ENCODE peak calls at places on chromosomes 1 and 21, in five cellular contexts. F, T, O, P and H are unnamed samples.

GRCh38 chr1:206545351-206545750 is 38.0 kb downstream of the RASSF5 start:
- DNase-seq in F (no peak), T (no peak), O (no peak), P (no peak), H (no peak)

GRCh38 chr21:39763282-39763970 is 18.4 kb downstream of the IGSF5 start:
- DNase-seq in P (no peak), F (no peak), O (no peak), T (no peak), H (no peak)

GRCh38 chr1:186983327-186983726 is 154.6 kb downstream of the PLA2G4A start:
- DNase-seq in P (no peak), O (peak; percentile 20), T (peak; percentile 23), F (no peak), H (no peak)

GRCh38 chr21:32499249-32500055 is 85.9 kb downstream of the TCP10L start:
- DNase-seq in O (no peak), P (no peak), F (no peak), T (no peak), H (no peak)

GRCh38 chr1:34739613-34740012 is 15.2 kb upstream of the GJB5 start:
- DNase-seq in F (no peak), T (no peak), P (no peak), O (no peak), H (no peak)

GRCh38 chr1:177964336-177964735 is 5.5 kb downstream of the SEC16B start:
- DNase-seq in P (no peak), O (no peak), F (no peak), T (no peak), H (no peak)

GRCh38 chr21:38067086-38067739 is 151.0 kb upstream of the KCNJ6 start:
- DNase-seq in P (no peak), O (no peak), T (peak; percentile 21), F (no peak), H (no peak)

GRCh38 chr1:45673956-45674355 is 12.4 kb downstream of the GPBP1L1 start:
- DNase-seq in O (no peak), P (no peak), T (no peak), F (no peak), H (no peak)

GRCh38 chr1:151311589-151312331 is 15.5 kb downstream of the PI4KB start:
- DNase-seq in T (peak; percentile 84), F (peak; percentile 75), O (peak; percentile 50), P (peak; percentile 95), H (no peak)

GRCh38 chr1:210558302-210558701 is 229.6 kb downstream of the HHAT start:
- DNase-seq in F (no peak), O (peak; percentile 64), P (peak; percentile 29), T (no peak), H (no peak)

GRCh38 chr21:41956926-41957729 is 3.3 kb upstream of the C2CD2 start:
- DNase-seq in O (no peak), P (peak; percentile 75), F (no peak), T (no peak), H (no peak)

GRCh38 chr1:191870490-191870889 is 287.8 kb upstream of the RGS18 start:
- DNase-seq in P (no peak), T (no peak), O (no peak), F (no peak), H (no peak)

GRCh38 chr1:200558866-200559459 is 61.6 kb downstream of the KIF14 start:
- DNase-seq in F (no peak), T (no peak), P (peak; percentile 28), O (no peak), H (peak; percentile 39)

GRCh38 chr1:9289724-9290493 is 2.8 kb upstream of the SPSB1 start:
- DNase-seq in T (peak; percentile 79), F (no peak), P (no peak), O (peak; percentile 52), H (no peak)

GRCh38 chr1:26529655-26530539 is at the start of gene RPS6KA1:
- DNase-seq in T (peak; percentile 47), P (peak; percentile 97), O (peak; percentile 68), F (peak; percentile 53), H (peak; percentile 95)
- TF ChIP-seq CTCF in T (no peak), P (no peak), O (no peak), F (no peak), H (no peak)

GRCh38 chr21:31268090-31268489 is 76.0 kb downstream of the TIAM1 start:
- DNase-seq in F (no peak), O (no peak), P (no peak), T (no peak), H (no peak)
- TF ChIP-seq CTCF in F (no peak), O (no peak), P (no peak), T (no peak), H (no peak)

DNA sequence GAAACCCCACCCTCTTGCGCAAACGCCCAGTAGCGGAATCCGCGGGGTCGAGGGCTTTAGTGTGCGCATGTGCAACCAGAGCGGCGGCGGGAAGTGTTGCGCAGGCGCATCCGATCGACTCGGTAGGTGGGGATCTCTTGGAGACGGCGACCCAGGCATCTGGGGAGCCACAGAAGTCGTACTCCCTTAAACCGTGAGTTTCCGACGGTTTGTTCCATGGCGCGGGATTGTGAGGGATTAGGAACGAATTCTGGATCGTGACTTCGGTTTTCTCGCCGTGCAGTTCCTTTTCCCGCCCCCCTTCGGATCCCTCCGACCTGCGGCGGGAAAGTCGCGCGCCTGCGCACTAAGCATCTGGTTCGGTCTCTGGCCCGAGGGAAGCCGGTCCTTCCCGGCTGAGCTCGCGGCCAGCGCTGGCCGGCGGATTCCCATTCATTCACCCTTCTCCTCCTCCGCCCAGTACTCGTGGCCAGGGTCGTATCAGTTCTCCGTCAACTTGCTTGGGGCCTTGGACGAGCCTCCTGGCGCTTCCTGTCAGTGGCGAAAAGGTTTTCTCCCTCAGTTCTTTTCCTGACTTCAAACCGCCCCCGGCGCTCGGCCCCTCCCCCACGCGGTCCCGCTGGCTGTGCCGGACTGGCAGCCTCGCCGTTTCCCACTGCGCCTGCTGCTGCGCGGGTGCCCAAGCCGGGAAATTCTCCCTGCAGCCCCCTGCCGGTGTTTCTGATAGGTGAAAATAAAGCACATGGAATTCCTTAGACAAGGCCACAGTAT is at the start of gene CDC7:
- DNase-seq in F (peak; percentile 80), T (peak; percentile 92), O (peak; percentile 93), P (peak; percentile 96), H (peak; percentile 90)
- TF ChIP-seq CTCF in F (no peak), T (peak; percentile 23), O (peak; percentile 57), P (peak; percentile 51), H (no peak)

DNA sequence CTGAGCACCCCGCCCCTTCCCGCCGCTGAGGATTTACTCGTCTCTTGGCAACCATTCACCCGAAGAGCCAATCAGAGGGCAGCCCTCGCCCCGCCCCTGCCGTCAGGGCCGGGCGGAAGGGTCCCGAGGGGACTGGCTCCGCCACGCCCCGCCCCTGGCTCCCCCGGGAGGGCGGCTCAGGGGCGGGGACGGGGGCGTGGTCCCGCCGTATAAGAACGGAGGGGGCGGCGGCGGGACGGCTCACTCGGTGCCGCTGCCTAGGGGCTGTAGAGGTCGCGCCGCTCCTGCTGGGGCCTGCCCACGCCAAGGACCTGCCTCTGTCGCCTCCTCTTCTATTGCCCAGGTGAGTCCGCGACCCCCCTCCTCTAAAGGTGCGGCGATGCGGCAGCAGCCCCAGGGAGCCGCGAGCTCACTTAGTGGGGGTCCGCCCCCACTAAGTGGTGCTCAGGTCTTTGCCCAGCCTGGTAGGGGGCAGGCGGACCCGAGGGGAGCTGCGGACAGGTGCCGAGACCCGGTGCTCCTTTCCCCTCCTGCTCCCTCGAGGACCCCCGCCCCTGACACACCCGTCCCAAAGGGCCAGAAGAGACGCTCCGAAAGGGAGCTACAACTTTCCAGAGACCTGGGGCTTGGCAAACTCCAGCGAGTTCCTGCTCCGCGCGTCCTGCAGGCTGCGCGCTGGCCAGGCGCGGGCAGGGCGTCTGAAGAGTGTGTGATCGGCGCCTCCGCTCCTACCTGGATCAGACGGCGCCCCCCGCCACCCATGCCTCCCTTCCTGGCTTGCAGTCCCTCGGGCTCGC is at the start of gene TENT5C:
- DNase-seq in F (peak; percentile 99), P (peak; percentile 100), O (peak; percentile 96), T (peak; percentile 97), H (peak; percentile 98)
- TF ChIP-seq CTCF in F (no peak), P (peak; percentile 33), O (no peak), T (peak; percentile 7), H (no peak)

GRCh38 chr1:173429517-173430477 is 47.3 kb upstream of the PRDX6 start:
- DNase-seq in P (peak; percentile 85), O (peak; percentile 88), T (peak; percentile 89), F (peak; percentile 73), H (no peak)
- TF ChIP-seq CTCF in P (peak; percentile 70), O (peak; percentile 69), T (peak; percentile 56), F (peak; percentile 67), H (peak; percentile 88)

GRCh38 chr1:227465256-227465655 is 98.1 kb upstream of the ZNF678 start:
- DNase-seq in P (no peak), O (no peak), T (no peak), F (no peak), H (no peak)
- TF ChIP-seq CTCF in P (peak; percentile 41), O (no peak), T (no peak), F (no peak), H (no peak)

GRCh38 chr1:53449026-53449425 is 10.2 kb upstream of the DMRTB1 start:
- DNase-seq in F (no peak), T (no peak), O (no peak), P (no peak), H (no peak)
- TF ChIP-seq CTCF in F (no peak), T (no peak), O (no peak), P (no peak), H (no peak)